ENCODE peak calls at places on chromosome 22, in six cellular contexts. P, T, W, O, Y and K are unnamed samples.
A peak's percentile ranks its signal among the peaks of the same experiment; 100 is the strongest.

GRCh38 chr22:35410663-35411034 is 10.7 kb downstream of the MCM5 start:
- DNase-seq in P (no peak), T (no peak), W (no peak), O (no peak), Y (no peak), K (no peak)

GRCh38 chr22:28594784-28595324 is 84.8 kb downstream of the TTC28 start:
- DNase-seq in P (peak; percentile 9), T (no peak), W (no peak), O (peak; percentile 86), Y (no peak), K (peak; percentile 63)

GRCh38 chr22:40975346-40975745 is 24.2 kb downstream of the RBX1 start:
- DNase-seq in P (no peak), T (no peak), W (no peak), O (peak; percentile 64), Y (no peak), K (no peak)

GRCh38 chr22:36197601-36198146 is 3.9 kb downstream of the APOL4 start:
- DNase-seq in P (no peak), T (no peak), W (no peak), O (no peak), Y (no peak), K (no peak)

GRCh38 chr22:28706845-28707244 is 27.2 kb upstream of the TTC28 start:
- DNase-seq in P (no peak), T (no peak), W (no peak), O (no peak), Y (no peak), K (no peak)

GRCh38 chr22:44931077-44931540 is 78.7 kb downstream of the PHF21B start:
- DNase-seq in P (no peak), T (no peak), W (peak; percentile 74), O (peak; percentile 59), Y (no peak), K (no peak)

GRCh38 chr22:27483095-27483798 is 318.3 kb downstream of the MN1 start:
- DNase-seq in P (no peak), T (no peak), W (no peak), O (no peak), Y (no peak), K (peak; percentile 43)

GRCh38 chr22:24503137-24503850 is 8.2 kb downstream of the UPB1 start:
- DNase-seq in P (peak; percentile 68), T (no peak), W (no peak), O (peak; percentile 85), Y (peak; percentile 62), K (peak; percentile 38)

GRCh38 chr22:38706101-38706884 is 549 bp downstream of the GTPBP1 start:
- DNase-seq in P (no peak), T (no peak), W (peak; percentile 86), O (peak; percentile 71), Y (peak; percentile 43), K (no peak)

GRCh38 chr22:48890693-48891554 is 936.7 kb downstream of the BRD1 start:
- DNase-seq in P (no peak), T (no peak), W (peak; percentile 30), O (no peak), Y (no peak), K (no peak)

DNA sequence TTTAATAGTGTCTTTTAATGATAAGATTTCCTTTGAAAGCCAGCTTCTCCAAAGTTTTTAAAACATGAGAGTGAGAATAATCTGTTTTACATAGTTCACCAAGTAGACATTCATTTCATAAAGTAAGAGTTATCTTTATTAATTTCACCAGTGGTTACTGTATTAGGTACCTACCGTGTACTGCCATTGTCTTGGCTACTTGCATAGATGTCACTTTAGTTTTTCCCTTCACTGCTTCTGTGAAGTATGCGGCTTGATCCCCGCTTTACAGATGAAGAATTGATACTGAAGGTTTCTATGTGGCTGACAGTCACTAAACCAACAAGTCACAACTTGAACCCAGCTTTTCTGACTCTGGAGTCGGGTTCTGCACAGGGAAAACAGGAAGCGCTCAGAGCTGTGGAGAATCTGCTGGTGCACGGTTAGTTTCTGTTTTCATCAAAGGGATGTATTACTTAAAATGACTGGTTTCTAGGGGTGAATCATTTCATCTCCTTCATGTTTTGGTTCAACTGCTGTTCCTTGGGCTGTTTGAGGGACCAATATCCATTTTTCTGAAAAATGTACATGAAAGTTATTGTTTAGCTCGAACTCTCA is 39.3 kb upstream of the MYO18B start:
- DNase-seq in P (peak; percentile 7), T (no peak), W (no peak), O (no peak), Y (no peak), K (peak; percentile 79)
- H3K4me3 ChIP-seq in P (no peak overlapping the region), T (no peak overlapping the region), W (no peak overlapping the region), O (no peak overlapping the region), Y (no peak overlapping the region), K (no peak overlapping the region)

DNA sequence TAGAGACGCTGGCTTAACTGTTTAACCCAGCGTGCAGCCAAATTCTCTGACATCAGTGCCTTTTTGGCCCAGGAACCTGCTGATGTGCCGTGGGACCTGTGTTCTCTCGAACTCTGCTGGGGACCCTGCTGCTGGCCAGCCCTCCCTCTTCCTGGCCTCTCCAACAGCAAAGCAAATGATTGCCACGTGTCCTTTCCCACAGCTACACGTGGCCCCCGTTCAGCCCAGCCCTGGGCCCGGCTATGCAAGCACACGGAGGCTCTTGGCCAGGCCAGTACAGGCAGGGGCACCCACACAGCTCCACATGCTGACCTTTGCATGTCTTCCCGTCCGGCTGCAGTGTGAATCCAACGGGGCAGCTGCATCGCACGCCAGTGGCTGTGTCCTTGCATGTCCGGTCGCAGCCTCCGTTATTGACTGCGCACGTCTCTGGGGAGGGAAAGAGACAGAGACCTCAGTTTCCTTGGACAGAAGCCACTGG is 51.6 kb upstream of the TTLL12 start:
- DNase-seq in P (no peak), T (no peak), W (no peak), O (no peak), Y (no peak), K (no peak)
- H3K4me3 ChIP-seq in P (no peak overlapping the region), T (no peak overlapping the region), W (no peak overlapping the region), O (no peak overlapping the region), Y (no peak overlapping the region), K (no peak overlapping the region)

GRCh38 chr22:30694638-30695350 is at the start of gene OSBP2:
- DNase-seq in P (no peak), T (no peak), W (peak; percentile 82), O (peak; percentile 45), Y (peak; percentile 59), K (no peak)
- H3K4me3 ChIP-seq in P (peak within 1 kb of the TSS; percentile 58), T (peak within 1 kb of the TSS; percentile 41), W (peak within 1 kb of the TSS; percentile 46), O (peak within 1 kb of the TSS; percentile 76), Y (peak within 1 kb of the TSS; percentile 70), K (peak within 1 kb of the TSS; percentile 48)

DNA sequence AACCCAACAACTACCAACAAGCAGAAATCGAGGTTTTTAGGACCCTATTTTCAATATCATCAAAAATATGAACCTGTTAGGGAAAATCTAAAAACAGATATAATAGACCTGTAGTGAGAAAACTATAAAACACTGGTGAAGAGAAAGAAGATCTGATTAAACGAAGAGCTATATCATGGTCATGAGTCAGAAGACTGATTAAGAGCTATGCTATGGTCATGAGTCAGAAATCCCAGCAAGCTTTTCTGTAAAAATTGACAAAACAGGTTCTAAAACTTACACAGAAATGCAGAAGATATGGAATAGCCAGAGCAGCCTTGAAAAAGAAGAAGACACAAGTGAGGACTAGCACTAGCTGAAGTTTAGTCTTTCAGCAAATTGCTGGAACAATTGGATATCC is 345.0 kb downstream of the TBC1D22A start:
- DNase-seq in P (peak; percentile 71), T (no peak), W (no peak), O (peak; percentile 92), Y (no peak), K (peak; percentile 84)
- H3K4me3 ChIP-seq in P (no peak overlapping the region), T (no peak overlapping the region), W (no peak overlapping the region), O (no peak overlapping the region), Y (no peak overlapping the region), K (no peak overlapping the region)